ENCODE peak calls at places on chromosomes 12 and 14, in four cellular contexts. R, J, X and H are unnamed samples. For H3K4me1, the result is how much of the 10 kb centered on the place peaks cover.

GRCh38 chr14:67332468-67332867 is 27.1 kb downstream of the ATP6V1D start:
- DNase-seq in R (no peak), J (no peak), X (no peak), H (no peak)

GRCh38 chr12:122871851-122872785 is 23.8 kb downstream of the VPS37B start:
- DNase-seq in R (peak), J (no peak), X (peak), H (peak)

GRCh38 chr12:24645254-24645653 is 303.6 kb downstream of the BCAT1 start:
- DNase-seq in R (no peak), J (no peak), X (no peak), H (no peak)

GRCh38 chr12:98343002-98343567 is 172.3 kb upstream of the TMPO start:
- DNase-seq in R (no peak), J (no peak), X (no peak), H (no peak)

GRCh38 chr14:91113829-91114078 is at the start of gene DGLUCY:
- DNase-seq in R (peak), J (peak), X (peak), H (peak)

GRCh38 chr14:65658202-65658601 is 245.7 kb downstream of the FUT8 start:
- DNase-seq in R (no peak), J (no peak), X (no peak), H (no peak)

GRCh38 chr12:1445807-1446206 is 148.6 kb downstream of the FBXL14 start:
- DNase-seq in R (no peak), J (no peak), X (no peak), H (no peak)

GRCh38 chr12:2169964-2170363 is 117.2 kb downstream of the CACNA1C start:
- DNase-seq in R (no peak), J (no peak), X (no peak), H (no peak)

GRCh38 chr14:69460093-69460701 is 24.3 kb upstream of the PLEKHD1 start:
- DNase-seq in R (no peak), J (peak), X (peak), H (peak)

GRCh38 chr14:77883479-77884238 is 83.8 kb downstream of the ADCK1 start:
- DNase-seq in R (peak), J (no peak), X (no peak), H (no peak)

GRCh38 chr14:101927859-101928258 is 36.5 kb upstream of the DYNC1H1 start:
- DNase-seq in R (peak), J (no peak), X (no peak), H (peak)

GRCh38 chr12:131061041-131061806 is 107.5 kb downstream of the ADGRD1 start:
- DNase-seq in R (peak), J (no peak), X (peak), H (peak)

GRCh38 chr14:89794096-89794495 is 160.4 kb downstream of the EFCAB11 start:
- DNase-seq in R (peak), J (no peak), X (no peak), H (peak)

GRCh38 chr14:101202627-101203404 is 299.3 kb upstream of the RTL1 start:
- DNase-seq in R (peak), J (no peak), X (no peak), H (no peak)

DNA sequence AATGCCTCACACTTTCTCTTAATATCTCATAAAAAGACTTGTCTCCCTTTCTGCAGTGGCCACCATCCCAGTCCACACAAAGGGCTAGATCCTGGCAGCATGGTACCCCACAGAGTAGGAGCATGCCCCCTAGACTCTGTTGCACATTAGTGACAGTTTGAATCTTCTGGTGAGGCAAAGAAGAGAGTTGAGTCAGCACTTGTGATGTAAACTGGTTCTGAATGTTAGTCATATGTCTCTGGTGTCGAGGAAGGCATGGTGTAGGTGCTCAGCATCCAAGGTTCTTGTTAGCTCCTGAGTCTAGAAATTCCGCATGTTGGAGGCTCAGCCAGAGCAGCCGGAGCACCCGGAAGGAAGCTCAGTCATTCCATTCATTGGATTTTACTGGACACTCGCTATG is 9.8 kb downstream of the TTC9 start:
- DNase-seq in R (no peak), J (no peak), X (no peak), H (no peak)
- H3K4me1 ChIP-seq in R (under half), J (under half), X (half or more), H (under half)

GRCh38 chr14:23080474-23080873 is 14.5 kb downstream of the ACIN1 start:
- DNase-seq in R (no peak), J (no peak), X (no peak), H (no peak)
- H3K4me1 ChIP-seq in R (under half), J (under half), X (under half), H (under half)

DNA sequence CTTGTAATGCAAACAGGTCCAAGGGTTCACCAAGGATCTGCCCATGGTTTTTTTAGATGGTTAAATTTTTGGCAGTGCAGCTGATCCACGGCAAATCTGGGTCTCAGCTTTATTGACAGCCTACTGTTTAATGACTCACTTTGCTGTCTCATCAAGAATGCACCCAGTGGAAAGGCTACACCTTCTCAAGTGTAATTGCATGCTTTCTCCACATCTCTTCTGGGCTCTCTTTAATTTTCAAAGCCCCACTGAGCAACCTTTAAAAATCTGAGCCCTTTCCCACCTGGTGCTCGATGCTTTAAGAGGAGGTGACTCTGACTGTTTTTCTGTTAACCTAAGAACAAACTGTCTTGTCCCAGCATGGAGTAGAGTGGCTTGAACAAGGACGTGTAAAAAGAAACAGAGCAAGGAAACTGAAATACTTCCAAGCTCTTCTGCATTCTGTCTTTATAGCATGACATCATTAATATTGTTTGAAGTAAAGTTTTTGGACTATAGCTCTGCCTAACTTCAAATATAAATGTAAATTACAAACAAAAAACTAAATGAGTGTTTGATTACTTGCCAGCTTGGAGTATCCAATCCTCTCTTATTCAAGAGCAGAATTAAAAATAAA is 214.2 kb upstream of the KRR1 start:
- DNase-seq in R (no peak), J (no peak), X (no peak), H (no peak)
- H3K4me1 ChIP-seq in R (under half), J (under half), X (under half), H (under half)

GRCh38 chr14:92984082-92984788 is 61.3 kb downstream of the CHGA start:
- DNase-seq in R (peak), J (no peak), X (no peak), H (no peak)
- H3K4me1 ChIP-seq in R (under half), J (under half), X (under half), H (under half)

DNA sequence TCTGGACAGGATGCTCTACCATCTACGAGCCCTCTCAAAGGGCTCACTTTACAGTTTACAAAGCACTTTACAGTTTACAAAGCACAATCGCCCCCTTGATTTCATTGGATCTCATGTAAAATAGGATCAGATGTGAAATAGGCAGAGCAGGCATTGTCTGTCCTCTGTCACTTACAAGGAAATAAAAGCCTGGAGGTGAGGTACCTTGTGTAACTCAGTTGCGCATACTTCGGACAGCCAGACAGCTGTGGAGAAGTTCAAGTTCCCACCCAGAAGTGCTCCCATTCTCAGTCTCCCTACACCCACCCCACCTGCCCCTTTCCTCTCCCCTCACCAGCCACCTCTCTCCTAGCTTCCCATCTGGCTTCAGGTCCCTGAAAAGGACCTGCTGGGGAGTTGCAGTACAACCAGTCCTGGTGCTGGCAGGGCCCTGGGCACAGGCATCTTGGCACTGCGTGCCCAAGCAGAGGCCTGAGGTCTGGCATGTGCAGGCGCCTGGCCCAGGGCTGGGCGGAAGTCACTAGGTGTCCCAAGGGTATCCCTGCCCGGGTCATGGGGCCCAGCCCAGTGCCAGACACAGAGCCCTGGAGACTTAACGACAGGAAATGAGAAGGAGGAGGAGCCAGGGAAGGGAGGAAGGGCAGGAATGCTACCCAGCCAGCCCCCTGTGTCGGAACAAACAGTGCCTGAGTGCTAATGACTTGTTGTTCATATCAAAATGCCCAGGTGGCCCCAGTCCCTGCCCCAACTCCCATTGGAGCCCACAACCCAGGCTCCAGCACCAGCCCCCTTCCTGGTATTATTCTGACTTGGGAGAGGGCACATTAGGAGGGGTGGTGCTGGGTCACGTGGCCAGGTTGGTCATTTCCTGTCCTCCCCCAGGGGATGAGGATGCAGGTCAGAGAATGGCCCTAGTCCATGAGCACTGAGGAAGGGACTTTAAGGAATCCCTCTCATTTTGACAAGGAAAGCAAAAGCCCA is 5.4 kb downstream of the RAPGEF3 start:
- DNase-seq in R (peak), J (no peak), X (no peak), H (peak)
- H3K4me1 ChIP-seq in R (under half), J (under half), X (under half), H (half or more)